ENCODE peak calls at places on chromosomes 2 and 18, in five cellular contexts. G is fibroblast of mammary gland, B is thyroid gland, S is chondrocyte, L is lung. E is an unnamed sample.
A peak's percentile ranks its signal among the peaks of the same experiment; 100 is the strongest.

GRCh38 chr18:57094199-57094598 is 52.7 kb upstream of the BOD1L2 start:
- DNase-seq in L (no peak), G (no peak), B (no peak), S (no peak), E (no peak)

GRCh38 chr2:232438951-232439757 is 16.8 kb upstream of the ALPI start:
- DNase-seq in S (no peak), G (peak; percentile 13), L (no peak), B (peak; percentile 35), E (no peak)

GRCh38 chr2:234957533-234958135 is 5.8 kb downstream of the SH3BP4 start:
- DNase-seq in L (no peak), G (peak; percentile 95), S (no peak), B (no peak), E (no peak)

GRCh38 chr18:23934863-23935262 is 79.7 kb upstream of the TTC39C start:
- DNase-seq in B (no peak), S (no peak), G (no peak), L (no peak), E (no peak)

GRCh38 chr2:41737888-41738287 is 309.9 kb upstream of the PKDCC start:
- DNase-seq in B (no peak), L (no peak), S (no peak), G (peak; percentile 42), E (no peak)

GRCh38 chr2:25521665-25522387 is 151.6 kb downstream of the DTNB start:
- DNase-seq in L (no peak), S (no peak), G (peak; percentile 84), B (no peak), E (peak; percentile 59)

GRCh38 chr18:23196119-23197004 is 61.1 kb downstream of the CABLES1 start:
- DNase-seq in S (no peak), B (no peak), L (no peak), G (no peak), E (no peak)

GRCh38 chr2:41061371-41061770 is 609.5 kb upstream of the SLC8A1 start:
- DNase-seq in L (no peak), S (no peak), B (no peak), G (peak; percentile 87), E (no peak)

GRCh38 chr18:25042641-25043051 is 309.3 kb downstream of the ZNF521 start:
- DNase-seq in S (no peak), B (no peak), L (no peak), G (no peak), E (no peak)

GRCh38 chr18:59180150-59180845 is 39.7 kb upstream of the GRP start:
- DNase-seq in B (no peak), L (no peak), S (no peak), G (peak; percentile 77), E (no peak)

GRCh38 chr2:73020306-73020656 is 51.2 kb downstream of the SFXN5 start:
- DNase-seq in S (no peak), G (no peak), B (no peak), L (no peak), E (no peak)

GRCh38 chr18:13232971-13233565 is 14.5 kb downstream of the LDLRAD4 start:
- DNase-seq in B (peak; percentile 79), L (no peak), S (no peak), G (no peak), E (peak; percentile 10)

GRCh38 chr2:195863564-195863963 is 205.1 kb downstream of the DNAH7 start:
- DNase-seq in B (no peak), G (no peak), S (no peak), L (no peak), E (no peak)

GRCh38 chr2:10067330-10067729 is 12.9 kb downstream of the CYS1 start:
- DNase-seq in L (no peak), G (no peak), S (no peak), B (no peak), E (no peak)

GRCh38 chr2:20481798-20482405 is 35.0 kb downstream of the RHOB start:
- DNase-seq in S (no peak), G (no peak), B (no peak), L (no peak), E (no peak)

GRCh38 chr2:82528288-82528687 is 1930.8 kb downstream of the SUCLG1 start:
- DNase-seq in S (no peak), B (no peak), L (no peak), G (no peak), E (no peak)

GRCh38 chr2:74212702-74213410 is 14.4 kb downstream of the MTHFD2 start:
- DNase-seq in L (no peak), G (no peak), S (no peak), B (no peak), E (no peak)

GRCh38 chr2:173184031-173185004 is 108.7 kb downstream of the MAP3K20 start:
- DNase-seq in B (peak; percentile 42), S (no peak), G (peak; percentile 100), L (no peak), E (peak; percentile 43)

GRCh38 chr18:11387880-11388279 is 221.5 kb upstream of the SLC35G4 start:
- DNase-seq in L (peak; percentile 41), B (peak; percentile 75), S (no peak), G (peak; percentile 51), E (no peak)

GRCh38 chr2:18741888-18742287 is 152.5 kb upstream of the NT5C1B start:
- DNase-seq in B (no peak), G (no peak), S (no peak), L (peak; percentile 39), E (no peak)

GRCh38 chr2:228039752-228040534 is 141.5 kb downstream of the SPHKAP start:
- DNase-seq in B (no peak), S (no peak), G (peak; percentile 47), L (no peak), E (no peak)

GRCh38 chr2:10787176-10787968 is 25.2 kb downstream of the PDIA6 start:
- DNase-seq in L (no peak), G (peak; percentile 18), B (no peak), S (no peak), E (peak; percentile 42)

GRCh38 chr2:109497447-109497846 is 116.3 kb downstream of the SEPTIN10 start:
- DNase-seq in B (no peak), G (peak; percentile 45), S (no peak), L (no peak), E (no peak)

GRCh38 chr18:8813621-8814020 is 108.3 kb downstream of the MTCL1 start:
- DNase-seq in L (no peak), S (no peak), B (no peak), G (peak; percentile 53), E (no peak)

GRCh38 chr2:160551259-160551658 is 57.7 kb upstream of the RBMS1 start:
- DNase-seq in L (no peak), S (no peak), G (no peak), B (no peak), E (no peak)

GRCh38 chr2:148519013-148519412 is 125.5 kb upstream of the EPC2 start:
- DNase-seq in G (no peak), L (no peak), S (no peak), B (no peak), E (no peak)

GRCh38 chr2:177727577-177728351 is 335.2 kb downstream of the AGPS start:
- DNase-seq in G (no peak), L (no peak), S (no peak), B (no peak), E (no peak)

GRCh38 chr2:195563857-195564512 is 93.0 kb upstream of the SLC39A10 start:
- DNase-seq in L (no peak), G (peak; percentile 81), B (no peak), S (no peak), E (no peak)

GRCh38 chr2:74712223-74713053 is 58.4 kb downstream of the SEMA4F start:
- DNase-seq in B (no peak), S (no peak), G (no peak), L (no peak), E (no peak)

GRCh38 chr2:12127639-12128038 is 381.2 kb downstream of the LPIN1 start:
- DNase-seq in L (no peak), S (no peak), G (no peak), B (no peak), E (no peak)

GRCh38 chr18:39647627-39648502 is 2082.3 kb upstream of the CELF4 start:
- DNase-seq in S (no peak), G (peak; percentile 94), L (no peak), B (peak; percentile 17), E (no peak)

GRCh38 chr2:16482485-16482884 is 183.1 kb downstream of the CYRIA start:
- DNase-seq in B (no peak), S (no peak), L (no peak), G (no peak), E (no peak)

GRCh38 chr2:16487686-16488085 is 177.9 kb downstream of the CYRIA start:
- DNase-seq in B (peak; percentile 49), S (no peak), G (peak; percentile 52), L (peak; percentile 38), E (no peak)
- TF ChIP-seq CTCF in B (peak; percentile 15), S (peak; percentile 78), G (peak; percentile 28), L (peak; percentile 25), E (no peak)

GRCh38 chr2:174605687-174606086 is 8.1 kb upstream of the WIPF1 start:
- DNase-seq in G (peak; percentile 67), B (no peak), L (no peak), S (no peak), E (no peak)
- TF ChIP-seq CTCF in G (peak; percentile 82), B (peak; percentile 32), L (no peak), S (peak; percentile 81), E (no peak)

GRCh38 chr2:43139996-43140621 is 86.3 kb downstream of the ZFP36L2 start:
- DNase-seq in S (peak; percentile 84), L (no peak), G (peak; percentile 66), B (no peak), E (no peak)

GRCh38 chr2:43146083-43146482 is 80.3 kb downstream of the ZFP36L2 start:
- DNase-seq in G (no peak), L (no peak), B (no peak), S (no peak), E (no peak)

GRCh38 chr2:43143756-43144155 is 82.7 kb downstream of the ZFP36L2 start:
- DNase-seq in G (no peak), B (no peak), L (no peak), S (no peak), E (no peak)

GRCh38 chr2:43144265-43144664 is 82.1 kb downstream of the ZFP36L2 start:
- DNase-seq in G (peak; percentile 57), S (no peak), B (no peak), L (no peak), E (no peak)

DNA sequence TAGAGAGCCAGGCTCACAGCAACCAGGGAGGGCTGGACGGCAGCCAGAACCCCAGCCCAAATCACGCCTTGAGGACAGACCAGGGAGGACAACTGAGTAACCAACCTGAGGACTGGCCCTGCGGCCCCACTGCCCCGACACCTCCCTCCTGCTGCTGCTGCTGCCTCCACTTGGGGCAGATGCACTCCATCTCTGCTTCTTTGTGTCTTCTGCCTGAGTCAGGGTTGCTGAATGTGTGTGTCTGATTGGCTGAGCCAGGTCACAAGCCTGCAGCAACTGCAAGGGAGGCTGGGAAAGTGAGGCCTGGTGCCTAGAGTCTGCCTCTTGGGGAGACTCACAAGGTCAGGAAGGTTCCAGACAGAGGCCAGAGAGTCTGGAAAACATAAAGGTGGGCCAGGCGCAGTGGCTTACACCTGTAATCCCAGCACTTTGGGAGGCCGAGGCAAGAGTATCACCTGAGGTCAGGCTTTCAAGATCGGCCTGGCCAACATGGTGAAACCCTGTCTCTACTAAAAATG is 83.4 kb downstream of the ZFP36L2 start:
- DNase-seq in B (no peak), S (peak; percentile 57), G (peak; percentile 38), L (no peak), E (peak; percentile 20)
- TF ChIP-seq CTCF in B (no peak), S (no peak), G (no peak), L (no peak), E (no peak)

DNA sequence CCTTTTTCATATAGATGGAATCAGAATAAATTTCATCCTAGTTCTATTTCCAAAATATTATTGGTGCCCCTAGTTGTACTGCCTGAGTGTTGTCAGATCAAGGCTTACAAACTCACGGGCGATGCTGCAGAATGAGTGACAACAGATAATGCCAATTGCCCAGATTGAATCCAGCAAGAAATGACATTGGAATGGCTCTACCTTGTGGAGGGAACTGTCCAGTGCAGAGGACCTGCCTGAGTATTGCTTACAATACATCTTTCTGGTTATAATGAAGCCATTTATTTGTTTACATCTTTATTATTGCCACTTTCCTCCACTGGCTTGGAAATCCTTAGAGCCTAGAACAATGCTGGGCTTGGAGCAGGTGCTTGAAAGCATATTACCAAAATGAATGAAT is 7.8 kb upstream of the IL1R2 start:
- DNase-seq in B (no peak), S (no peak), G (no peak), L (no peak), E (no peak)
- TF ChIP-seq CTCF in B (no peak), S (peak; percentile 75), G (peak; percentile 43), L (no peak), E (peak; percentile 21)